ENCODE peak calls at places on chromosomes 16 and 17, in nine cellular contexts. One of them, this sample, is unnamed.

GRCh38 chr17:1539811-1540210 is 22.8 kb downstream of the PITPNA start:
- DNase-seq in K562: no peak
- DNase-seq in GM12878: no peak
- DNase-seq in GM23338: no peak
- DNase-seq in Panc1: no peak
- DNase-seq in HCT116: no peak
- DNase-seq in endothelial cell of umbilical vein: no peak
- DNase-seq in SK-N-SH: no peak
- DNase-seq in breast epithelium: no peak
- DNase-seq in this sample: no peak

GRCh38 chr16:81600275-81600674 is 155.7 kb downstream of the CMIP start:
- DNase-seq in K562: no peak
- DNase-seq in GM12878: no peak
- DNase-seq in GM23338: no peak
- DNase-seq in Panc1: no peak
- DNase-seq in HCT116: no peak
- DNase-seq in endothelial cell of umbilical vein: peak
- DNase-seq in SK-N-SH: peak
- DNase-seq in breast epithelium: no peak
- DNase-seq in this sample: no peak

GRCh38 chr16:17828012-17828411 is 357.3 kb upstream of the XYLT1 start:
- DNase-seq in K562: no peak
- DNase-seq in GM12878: no peak
- DNase-seq in GM23338: no peak
- DNase-seq in Panc1: no peak
- DNase-seq in HCT116: no peak
- DNase-seq in endothelial cell of umbilical vein: no peak
- DNase-seq in SK-N-SH: no peak
- DNase-seq in breast epithelium: no peak
- DNase-seq in this sample: no peak

GRCh38 chr17:3965123-3965800 is 1.0 kb upstream of the ATP2A3 start:
- DNase-seq in K562: peak
- DNase-seq in GM12878: peak
- DNase-seq in GM23338: peak
- DNase-seq in Panc1: no peak
- DNase-seq in HCT116: peak
- DNase-seq in endothelial cell of umbilical vein: no peak
- DNase-seq in SK-N-SH: peak
- DNase-seq in breast epithelium: no peak
- DNase-seq in this sample: peak

GRCh38 chr16:27405546-27406451 is 3.8 kb downstream of the IL21R start:
- DNase-seq in K562: no peak
- DNase-seq in GM12878: no peak
- DNase-seq in GM23338: no peak
- DNase-seq in Panc1: no peak
- DNase-seq in HCT116: no peak
- DNase-seq in endothelial cell of umbilical vein: no peak
- DNase-seq in SK-N-SH: no peak
- DNase-seq in breast epithelium: no peak
- DNase-seq in this sample: no peak

GRCh38 chr17:40542562-40543411 is 22.5 kb downstream of the CCR7 start:
- DNase-seq in K562: no peak
- DNase-seq in GM12878: no peak
- DNase-seq in GM23338: no peak
- DNase-seq in Panc1: no peak
- DNase-seq in HCT116: no peak
- DNase-seq in endothelial cell of umbilical vein: peak
- DNase-seq in SK-N-SH: peak
- DNase-seq in breast epithelium: peak
- DNase-seq in this sample: peak

GRCh38 chr16:50210266-50211038 is 55.9 kb upstream of the ADCY7 start:
- DNase-seq in K562: peak
- DNase-seq in GM12878: peak
- DNase-seq in GM23338: peak
- DNase-seq in Panc1: peak
- DNase-seq in HCT116: peak
- DNase-seq in endothelial cell of umbilical vein: peak
- DNase-seq in SK-N-SH: peak
- DNase-seq in breast epithelium: peak
- DNase-seq in this sample: peak

GRCh38 chr16:85785927-85786326 is 13.4 kb downstream of the EMC8 start:
- DNase-seq in K562: no peak
- DNase-seq in GM12878: no peak
- DNase-seq in GM23338: no peak
- DNase-seq in Panc1: no peak
- DNase-seq in HCT116: no peak
- DNase-seq in endothelial cell of umbilical vein: no peak
- DNase-seq in SK-N-SH: no peak
- DNase-seq in breast epithelium: no peak
- DNase-seq in this sample: no peak

GRCh38 chr16:83972256-83973008 is 4.4 kb downstream of the NECAB2 start:
- DNase-seq in K562: no peak
- DNase-seq in GM12878: no peak
- DNase-seq in GM23338: no peak
- DNase-seq in Panc1: no peak
- DNase-seq in HCT116: no peak
- DNase-seq in endothelial cell of umbilical vein: no peak
- DNase-seq in SK-N-SH: no peak
- DNase-seq in breast epithelium: no peak
- DNase-seq in this sample: no peak

GRCh38 chr17:17508019-17508535 is 11.9 kb upstream of the RASD1 start:
- DNase-seq in K562: no peak
- DNase-seq in GM12878: no peak
- DNase-seq in GM23338: no peak
- DNase-seq in Panc1: no peak
- DNase-seq in HCT116: no peak
- DNase-seq in endothelial cell of umbilical vein: no peak
- DNase-seq in SK-N-SH: no peak
- DNase-seq in breast epithelium: no peak
- DNase-seq in this sample: no peak

GRCh38 chr17:51435641-51436091 is 175.3 kb downstream of the UTP18 start:
- DNase-seq in K562: peak
- DNase-seq in GM12878: no peak
- DNase-seq in GM23338: peak
- DNase-seq in Panc1: no peak
- DNase-seq in HCT116: peak
- DNase-seq in endothelial cell of umbilical vein: peak
- DNase-seq in SK-N-SH: peak
- DNase-seq in breast epithelium: peak
- DNase-seq in this sample: peak

GRCh38 chr17:9768381-9768934 is 22.9 kb downstream of the DHRS7C start:
- DNase-seq in K562: peak
- DNase-seq in GM12878: no peak
- DNase-seq in GM23338: peak
- DNase-seq in Panc1: peak
- DNase-seq in HCT116: peak
- DNase-seq in endothelial cell of umbilical vein: no peak
- DNase-seq in SK-N-SH: peak
- DNase-seq in breast epithelium: no peak
- DNase-seq in this sample: no peak

GRCh38 chr16:67104845-67105244 is 4.9 kb upstream of the PHAF1 start:
- DNase-seq in K562: no peak
- DNase-seq in GM12878: no peak
- DNase-seq in GM23338: no peak
- DNase-seq in Panc1: no peak
- DNase-seq in HCT116: no peak
- DNase-seq in endothelial cell of umbilical vein: no peak
- DNase-seq in SK-N-SH: no peak
- DNase-seq in breast epithelium: no peak
- DNase-seq in this sample: no peak
- TF ChIP-seq POLR2AphosphoS5 in K562: no peak
- TF ChIP-seq POLR2AphosphoS5 in GM12878: no peak
- TF ChIP-seq POLR2AphosphoS5 in GM23338: no peak
- TF ChIP-seq POLR2AphosphoS5 in Panc1: no peak
- TF ChIP-seq POLR2AphosphoS5 in HCT116: no peak
- TF ChIP-seq POLR2AphosphoS5 in endothelial cell of umbilical vein: no peak
- TF ChIP-seq POLR2AphosphoS5 in SK-N-SH: no peak
- TF ChIP-seq POLR2AphosphoS5 in breast epithelium: no peak
- TF ChIP-seq POLR2AphosphoS5 in this sample: no peak

DNA sequence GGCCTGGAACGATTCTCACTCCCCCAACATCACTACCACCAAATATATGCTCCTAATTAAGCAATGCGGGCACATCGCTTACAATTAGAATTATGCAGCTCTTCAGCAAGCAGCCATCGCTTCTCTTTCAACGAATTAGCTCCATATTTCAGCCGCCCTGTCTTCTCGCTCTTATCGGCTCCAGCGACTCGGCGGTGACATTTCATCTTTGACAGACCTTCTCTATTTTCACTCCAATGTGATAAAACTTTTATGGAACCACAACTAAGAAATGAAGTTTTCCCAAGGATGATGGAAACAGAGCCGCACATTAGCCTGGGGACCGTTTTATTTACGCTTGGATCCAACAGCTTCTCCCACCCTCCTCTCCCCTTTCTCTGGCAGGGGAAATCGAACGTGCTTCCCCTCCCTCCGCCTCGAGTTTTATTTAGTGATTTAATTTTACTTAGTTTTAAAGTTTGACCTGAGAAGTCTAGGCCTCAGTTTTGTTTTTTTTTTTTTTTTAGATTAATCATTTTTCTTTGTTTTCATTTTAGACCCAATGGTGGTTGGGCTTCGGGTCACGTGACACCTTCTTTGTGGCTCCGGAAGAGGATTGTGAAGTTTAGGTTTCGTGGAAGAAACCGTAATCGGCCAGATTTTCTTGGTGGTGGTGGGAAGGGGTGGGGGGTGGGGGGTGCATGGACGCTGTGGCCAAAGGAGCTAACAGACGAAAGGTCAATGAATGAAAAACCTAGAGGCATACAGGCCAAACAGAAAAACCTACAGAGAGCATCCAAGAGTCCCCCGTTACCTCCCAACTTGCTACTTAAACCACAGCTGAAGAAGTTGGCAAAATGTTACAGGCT is 3.2 kb upstream of the HOXB2 start:
- DNase-seq in K562: peak
- DNase-seq in GM12878: no peak
- DNase-seq in GM23338: peak
- DNase-seq in Panc1: no peak
- DNase-seq in HCT116: no peak
- DNase-seq in endothelial cell of umbilical vein: peak
- DNase-seq in SK-N-SH: no peak
- DNase-seq in breast epithelium: no peak
- DNase-seq in this sample: no peak
- H3K27ac ChIP-seq in K562: peak
- H3K27ac ChIP-seq in GM12878: no peak
- H3K27ac ChIP-seq in GM23338: no peak
- H3K27ac ChIP-seq in Panc1: peak
- H3K27ac ChIP-seq in HCT116: no peak
- H3K27ac ChIP-seq in endothelial cell of umbilical vein: peak
- H3K27ac ChIP-seq in SK-N-SH: no peak
- H3K27ac ChIP-seq in breast epithelium: peak
- H3K27ac ChIP-seq in this sample: peak

DNA sequence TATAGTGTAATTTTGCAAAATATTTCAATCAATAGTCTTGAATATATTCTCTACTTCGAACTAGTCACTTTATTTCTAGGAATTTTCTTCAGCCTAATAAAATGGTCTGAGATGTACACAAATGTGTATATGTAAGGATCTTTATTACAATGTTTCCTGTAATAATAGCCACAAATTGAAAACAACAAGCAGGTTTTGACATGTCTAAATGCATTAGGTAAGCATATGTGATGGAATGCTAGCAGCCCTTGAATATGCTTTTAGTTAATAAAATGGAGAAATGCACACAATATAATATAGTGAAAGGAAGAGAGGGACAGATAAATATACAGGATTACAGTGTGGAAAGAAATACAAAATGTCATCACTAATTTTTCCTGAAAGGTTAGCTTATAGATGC is 196.5 kb upstream of the IRX5 start:
- DNase-seq in K562: no peak
- DNase-seq in GM12878: no peak
- DNase-seq in GM23338: no peak
- DNase-seq in Panc1: no peak
- DNase-seq in HCT116: no peak
- DNase-seq in endothelial cell of umbilical vein: no peak
- DNase-seq in SK-N-SH: no peak
- DNase-seq in breast epithelium: no peak
- DNase-seq in this sample: no peak
- TF ChIP-seq POLR2AphosphoS5 in K562: no peak
- TF ChIP-seq POLR2AphosphoS5 in GM12878: no peak
- TF ChIP-seq POLR2AphosphoS5 in GM23338: no peak
- TF ChIP-seq POLR2AphosphoS5 in Panc1: no peak
- TF ChIP-seq POLR2AphosphoS5 in HCT116: no peak
- TF ChIP-seq POLR2AphosphoS5 in endothelial cell of umbilical vein: no peak
- TF ChIP-seq POLR2AphosphoS5 in SK-N-SH: no peak
- TF ChIP-seq POLR2AphosphoS5 in breast epithelium: no peak
- TF ChIP-seq POLR2AphosphoS5 in this sample: no peak

DNA sequence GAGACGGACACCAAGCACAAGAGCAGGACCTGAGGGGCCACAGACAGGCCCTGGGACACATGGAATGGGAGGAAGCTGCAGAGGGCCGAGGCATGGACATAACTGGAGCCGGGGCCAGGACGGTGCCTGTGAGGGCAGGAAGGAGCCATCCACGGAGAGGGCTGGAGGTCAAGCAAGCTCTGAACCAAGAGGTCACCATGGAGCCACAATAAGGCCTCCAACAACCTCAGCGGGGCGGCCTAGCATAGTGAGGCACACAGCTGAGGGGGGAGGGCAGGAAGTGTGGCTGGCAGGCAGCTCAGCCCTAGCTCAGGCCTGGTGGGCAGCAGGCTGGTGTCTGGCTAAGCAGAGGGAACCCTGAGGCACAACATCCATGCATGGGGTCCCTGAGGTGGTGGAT is 4.4 kb downstream of the MCRIP1 start:
- DNase-seq in K562: no peak
- DNase-seq in GM12878: no peak
- DNase-seq in GM23338: no peak
- DNase-seq in Panc1: no peak
- DNase-seq in HCT116: no peak
- DNase-seq in endothelial cell of umbilical vein: no peak
- DNase-seq in SK-N-SH: no peak
- DNase-seq in breast epithelium: no peak
- DNase-seq in this sample: no peak
- H3K27ac ChIP-seq in K562: no peak
- H3K27ac ChIP-seq in GM12878: no peak
- H3K27ac ChIP-seq in GM23338: no peak
- H3K27ac ChIP-seq in Panc1: no peak
- H3K27ac ChIP-seq in HCT116: no peak
- H3K27ac ChIP-seq in endothelial cell of umbilical vein: no peak
- H3K27ac ChIP-seq in SK-N-SH: no peak
- H3K27ac ChIP-seq in breast epithelium: no peak
- H3K27ac ChIP-seq in this sample: no peak

DNA sequence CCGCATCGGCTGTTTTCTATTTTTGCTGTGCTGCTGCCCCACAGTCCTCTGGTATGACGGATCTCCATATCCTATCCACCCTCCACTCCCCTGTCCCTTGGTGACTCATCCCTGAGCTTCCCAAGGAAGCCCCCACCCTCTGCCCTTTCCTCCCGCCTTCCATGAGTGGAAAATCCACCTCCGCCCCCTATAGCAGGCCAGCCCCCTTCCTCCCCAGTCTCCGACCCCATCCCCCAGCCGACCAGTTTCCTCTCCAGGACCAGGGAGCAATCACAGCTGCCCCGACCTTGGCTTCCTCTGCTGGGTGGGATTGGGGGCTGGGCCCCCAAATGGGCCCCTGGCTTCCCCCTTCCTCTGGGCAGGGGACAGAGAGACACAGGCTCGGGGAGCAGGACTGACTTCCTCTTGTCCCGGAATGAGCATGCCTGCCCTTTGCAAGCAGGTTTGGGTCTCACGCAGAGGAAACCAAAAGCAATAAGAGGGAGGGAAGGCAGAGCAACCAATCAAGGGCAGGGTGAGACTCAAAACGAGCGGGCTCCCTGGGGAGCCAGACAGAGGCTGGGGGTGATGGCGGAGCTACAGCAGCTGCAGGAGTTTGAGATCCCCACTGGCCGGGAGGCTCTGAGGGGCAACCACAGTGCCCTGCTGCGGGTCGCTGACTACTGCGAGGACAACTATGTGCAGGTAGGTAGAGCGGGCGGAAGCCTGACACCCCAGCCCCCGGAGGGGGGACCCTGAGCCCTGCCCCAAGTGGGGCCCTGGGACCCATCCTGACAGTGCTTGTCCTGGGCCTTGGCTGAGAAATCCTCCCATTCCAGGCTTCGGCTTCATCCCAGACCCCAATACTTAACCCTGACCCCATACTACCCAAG is at the start of the genes ABI3 and GNGT2:
- DNase-seq in K562: no peak
- DNase-seq in GM12878: peak
- DNase-seq in GM23338: peak
- DNase-seq in Panc1: no peak
- DNase-seq in HCT116: no peak
- DNase-seq in endothelial cell of umbilical vein: peak
- DNase-seq in SK-N-SH: peak
- DNase-seq in breast epithelium: no peak
- DNase-seq in this sample: peak
- TF ChIP-seq POLR2AphosphoS5 in K562: no peak
- TF ChIP-seq POLR2AphosphoS5 in GM12878: peak
- TF ChIP-seq POLR2AphosphoS5 in GM23338: peak
- TF ChIP-seq POLR2AphosphoS5 in Panc1: no peak
- TF ChIP-seq POLR2AphosphoS5 in HCT116: no peak
- TF ChIP-seq POLR2AphosphoS5 in endothelial cell of umbilical vein: no peak
- TF ChIP-seq POLR2AphosphoS5 in SK-N-SH: no peak
- TF ChIP-seq POLR2AphosphoS5 in breast epithelium: no peak
- TF ChIP-seq POLR2AphosphoS5 in this sample: peak